ENCODE peak calls at places on chromosomes 4 and X, in seven cellular contexts. U is Caco-2, Y is IMR-90, J is ovary, T is bronchial epithelial cell, Q is WERI-Rb-1, V is HCT116. W is an unnamed sample.

GRCh38 chr4:92014060-92014459 is 289.7 kb upstream of the GRID2 start:
- DNase-seq in Y (no peak), Q (no peak), V (no peak), U (no peak), J (no peak), T (no peak), W (no peak)

GRCh38 chr4:96162631-96163030 is 322.7 kb downstream of the PDHA2 start:
- DNase-seq in T (no peak), U (no peak), V (no peak), Y (no peak), Q (no peak), J (no peak), W (no peak)

GRCh38 chr4:176377705-176378302 is 58.0 kb downstream of the SPCS3 start:
- DNase-seq in J (no peak), U (no peak), Y (peak), T (peak), Q (no peak), V (peak), W (no peak)

GRCh38 chr4:146978641-146979040 is 33.0 kb upstream of the TTC29 start:
- DNase-seq in J (no peak), U (no peak), Y (no peak), V (no peak), Q (no peak), T (peak), W (no peak)

GRCh38 chrX:137749282-137749681 is 183.4 kb downstream of the ZIC3 start:
- DNase-seq in J (no peak), T (no peak), Y (no peak), V (no peak), Q (no peak), U (no peak), W (no peak)

GRCh38 chr4:69748176-69748575 is 12.2 kb downstream of the SULT1B1 start:
- DNase-seq in Q (no peak), Y (no peak), T (peak), V (no peak), J (no peak), U (no peak), W (no peak)

GRCh38 chrX:138745215-138745614 is 33.7 kb upstream of the FGF13 start:
- DNase-seq in U (peak), T (peak), Y (peak), Q (peak), V (no peak), J (no peak), W (no peak)

GRCh38 chrX:131677655-131678628 is 134.1 kb downstream of the OR13H1 start:
- DNase-seq in T (peak), V (peak), Q (peak), U (peak), Y (peak), J (peak), W (no peak)

GRCh38 chrX:102658551-102658950 is 7.3 kb downstream of the GPRASP1 start:
- DNase-seq in V (no peak), J (no peak), Y (no peak), Q (no peak), U (no peak), T (peak), W (no peak)

GRCh38 chr4:64784125-64784524 is 374.9 kb upstream of the TECRL start:
- DNase-seq in T (peak), V (no peak), Q (no peak), U (no peak), Y (no peak), J (no peak), W (no peak)

GRCh38 chr4:101993002-101993840 is 202.7 kb downstream of the BANK1 start:
- DNase-seq in Q (no peak), V (no peak), U (no peak), Y (no peak), T (no peak), J (no peak), W (no peak)

GRCh38 chrX:80812176-80812575 is 2.5 kb upstream of the BRWD3 start:
- DNase-seq in V (no peak), J (no peak), U (peak), Q (peak), Y (peak), T (no peak), W (peak)

GRCh38 chr4:13159041-13159620 is 325.0 kb downstream of the RAB28 start:
- DNase-seq in Y (no peak), J (no peak), U (peak), Q (no peak), T (no peak), V (no peak), W (no peak)

GRCh38 chrX:140817943-140818342 is 108.4 kb downstream of the LINC00632 start:
- DNase-seq in J (no peak), Y (peak), T (peak), Q (no peak), U (peak), V (no peak), W (no peak)

GRCh38 chrX:140821280-140821679 is 111.7 kb downstream of the LINC00632 start:
- DNase-seq in T (no peak), J (no peak), Y (no peak), V (no peak), Q (no peak), U (no peak), W (no peak)

DNA sequence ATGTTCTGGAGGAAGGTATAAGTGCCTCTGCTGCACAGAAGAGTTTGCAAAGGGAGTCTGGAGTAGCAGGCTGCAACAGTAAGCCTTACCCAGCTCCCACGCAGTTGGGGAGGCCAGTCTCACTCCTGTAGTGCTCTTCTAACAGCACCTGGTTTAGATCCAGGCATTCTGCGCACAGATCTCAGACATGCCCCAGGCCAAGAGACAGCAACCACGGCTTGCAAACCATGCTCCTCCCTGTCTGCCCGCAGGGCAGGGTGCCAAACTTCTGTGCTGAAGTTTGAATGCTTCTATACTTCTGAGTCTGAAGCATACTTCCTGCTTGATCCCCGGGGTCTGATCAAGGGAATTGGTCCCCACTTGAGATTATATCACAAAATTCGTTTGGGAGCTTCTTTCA is 106.3 kb downstream of the LINC00632 start:
- DNase-seq in J (no peak), Y (peak), T (peak), Q (no peak), U (no peak), V (no peak), W (no peak)
- H3K4me3 ChIP-seq in J (no peak), Y (no peak), T (no peak), Q (no peak), U (no peak), V (no peak), W (no peak)

DNA sequence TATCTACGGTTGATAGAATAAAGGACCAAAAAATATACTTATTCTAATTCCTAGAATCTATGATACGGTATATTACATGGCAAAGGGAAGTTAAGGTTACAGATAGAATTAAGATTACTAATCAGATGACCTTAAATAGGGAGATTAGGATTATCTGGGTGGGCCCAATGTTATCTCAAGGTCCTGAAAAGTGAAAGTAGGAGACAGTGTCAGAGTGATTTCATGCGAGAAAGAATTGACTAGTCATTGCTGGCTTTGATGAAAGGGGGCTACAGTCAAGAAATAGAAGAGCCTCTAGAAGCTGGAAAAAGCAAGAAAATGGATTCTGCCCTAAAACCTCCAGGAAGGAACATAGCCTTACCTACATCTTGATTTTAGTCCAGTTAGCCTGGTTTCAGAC is 176.9 kb upstream of the PPP1R2C start:
- DNase-seq in Y (no peak), Q (no peak), V (no peak), T (no peak), U (no peak), J (no peak), W (no peak)
- H3K4me3 ChIP-seq in Y (no peak), Q (no peak), V (no peak), T (no peak), U (no peak), J (no peak), W (no peak)

GRCh38 chr4:120064887-120065286 is 1.8 kb downstream of the MAD2L1 start:
- DNase-seq in T (no peak), V (no peak), J (no peak), Y (no peak), U (no peak), Q (no peak), W (no peak)
- H3K4me3 ChIP-seq in T (no peak), V (peak), J (no peak), Y (no peak), U (no peak), Q (peak), W (no peak)

GRCh38 chr4:41644288-41644914 is 104.1 kb downstream of the PHOX2B start:
- DNase-seq in T (peak), Q (peak), J (peak), U (peak), Y (peak), V (no peak), W (peak)
- H3K4me3 ChIP-seq in T (no peak), Q (peak), J (no peak), U (no peak), Y (no peak), V (no peak), W (no peak)

GRCh38 chrX:46978341-46979291 is 66.4 kb downstream of the JADE3 start:
- DNase-seq in U (peak), Q (peak), V (peak), Y (peak), J (peak), T (peak), W (peak)
- H3K4me3 ChIP-seq in U (no peak), Q (no peak), V (peak), Y (no peak), J (no peak), T (no peak), W (no peak)

DNA sequence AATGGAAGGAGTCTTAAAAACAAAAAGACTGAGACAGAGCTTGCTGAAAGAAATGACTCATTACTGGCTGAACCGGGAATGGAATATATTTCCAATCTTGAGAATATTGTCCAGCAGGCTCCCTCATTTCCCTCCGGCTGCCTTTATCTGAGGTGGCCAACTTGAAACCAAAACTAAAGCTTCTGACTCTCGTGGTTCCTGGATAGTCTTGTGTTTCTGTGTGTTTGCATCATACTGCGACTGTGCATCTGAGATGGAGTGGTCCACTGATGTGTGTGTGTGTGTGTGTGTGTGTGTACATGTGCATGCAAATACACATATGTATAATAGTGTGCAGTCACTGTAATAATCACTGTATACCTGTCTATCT is 145.6 kb upstream of the SCML1 start:
- DNase-seq in Q (no peak), J (peak), T (peak), V (no peak), Y (peak), U (no peak), W (no peak)
- H3K4me3 ChIP-seq in Q (no peak), J (no peak), T (no peak), V (no peak), Y (peak), U (no peak), W (no peak)

GRCh38 chr4:17577660-17578481 is 873 bp downstream of the LAP3 start:
- DNase-seq in T (peak), V (no peak), J (peak), Q (peak), Y (peak), U (peak), W (peak)

GRCh38 chr4:17576932-17577659 is at the start of gene LAP3:
- DNase-seq in Y (peak), Q (peak), T (peak), V (peak), U (peak), J (peak), W (peak)

GRCh38 chr4:17580969-17581368 is 4.0 kb downstream of the LAP3 start:
- DNase-seq in T (no peak), Q (no peak), U (no peak), V (no peak), J (no peak), Y (peak), W (no peak)

GRCh38 chr4:17574206-17574605 is 2.8 kb upstream of the LAP3 start:
- DNase-seq in Y (no peak), T (no peak), Q (no peak), J (no peak), V (no peak), U (no peak), W (no peak)

DNA sequence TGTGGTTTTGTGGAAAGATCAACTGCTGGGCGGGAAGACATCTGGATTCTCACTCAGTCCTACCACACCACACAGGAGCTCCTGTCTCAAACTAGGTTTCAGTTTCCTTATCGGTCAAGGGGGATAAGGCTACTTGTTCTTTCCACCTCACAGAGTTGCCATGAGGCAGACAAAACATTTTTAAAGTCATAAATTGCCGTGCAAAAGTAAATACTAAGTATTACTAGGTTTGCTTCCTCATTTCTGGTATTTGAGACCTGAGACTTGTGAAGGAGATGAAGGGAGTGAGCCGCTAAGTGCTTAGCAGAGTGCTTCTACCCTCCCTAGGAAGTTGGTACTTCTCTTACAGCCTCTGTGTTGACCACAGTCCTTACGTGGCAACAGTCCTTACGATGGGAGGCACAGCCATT is 1.5 kb downstream of the LAP3 start:
- DNase-seq in Y (peak), V (no peak), T (no peak), U (no peak), J (no peak), Q (no peak), W (no peak)
- H3K4me3 ChIP-seq in Y (no peak), V (peak), T (no peak), U (peak), J (peak), Q (no peak), W (peak)

DNA sequence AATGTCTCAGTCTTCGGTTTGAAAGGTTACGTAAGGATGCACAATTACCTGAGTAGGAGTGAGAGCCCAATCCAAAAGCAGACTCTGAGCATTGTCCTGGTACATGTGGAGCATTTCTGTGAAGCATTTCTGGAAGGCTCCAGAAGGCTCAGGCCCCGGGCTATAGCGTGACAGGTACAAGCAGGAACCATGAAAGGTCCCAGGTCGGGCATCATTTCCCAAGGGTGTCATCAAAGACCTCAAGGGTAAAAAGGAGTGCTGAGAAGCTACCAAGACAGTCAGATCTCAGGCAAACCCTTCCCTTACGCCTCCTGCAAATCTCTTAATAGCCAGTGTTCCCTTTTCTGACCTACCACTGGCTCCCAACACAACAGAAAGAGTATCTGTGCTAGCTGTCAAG is 30.8 kb downstream of the GPC4 start:
- DNase-seq in Q (no peak), T (no peak), V (no peak), J (no peak), U (no peak), Y (no peak), W (no peak)
- H3K4me3 ChIP-seq in Q (no peak), T (no peak), V (no peak), J (no peak), U (no peak), Y (no peak), W (no peak)

DNA sequence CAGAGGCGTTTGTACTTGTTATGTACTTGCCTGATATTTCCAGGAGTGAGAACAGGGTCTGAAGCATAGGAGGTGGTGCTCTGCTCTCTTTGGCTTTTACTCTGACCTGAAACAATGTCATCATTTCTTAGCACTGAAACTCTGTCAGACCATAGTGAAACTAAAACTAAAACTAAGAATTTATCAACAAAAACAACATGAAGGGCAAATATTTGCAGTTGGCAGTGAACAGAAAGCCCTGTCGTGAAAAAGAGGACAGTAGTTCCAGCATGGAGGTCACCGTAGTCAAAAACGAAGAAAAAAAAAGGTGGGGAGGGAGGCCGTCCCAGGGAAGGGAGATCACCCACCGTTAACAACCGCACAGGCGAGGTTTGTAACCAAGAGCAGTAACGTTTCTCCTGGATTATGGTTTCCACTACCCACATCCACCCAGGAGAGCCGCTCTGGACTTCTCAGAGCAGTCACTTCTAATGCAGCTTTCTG is 97.5 kb downstream of the ANK2 start:
- DNase-seq in V (no peak), Y (no peak), Q (no peak), T (no peak), U (peak), J (peak), W (no peak)
- H3K4me3 ChIP-seq in V (no peak), Y (peak), Q (no peak), T (no peak), U (peak), J (peak), W (peak)

W was measured in lower lobe of right lung.